ENCODE peak calls at places on chromosomes 6 and 20, in five cellular contexts. Y is neuronal stem cell, R is H9, Q is IMR-90, J is trophoblast cell. G is an unnamed sample.

GRCh38 chr20:59269396-59270025 is 30.9 kb upstream of the EDN3 start:
- DNase-seq in Y (no peak), R (no peak), Q (no peak), J (no peak), G (no peak)

GRCh38 chr20:48214601-48215000 is 429.3 kb upstream of the SULF2 start:
- DNase-seq in Y (no peak), R (no peak), Q (no peak), J (peak; percentile 68), G (no peak)

GRCh38 chr20:23152308-23152892 is 66.3 kb upstream of the CD93 start:
- DNase-seq in Y (no peak), R (peak; percentile 14), Q (peak; percentile 88), J (peak; percentile 44), G (peak; percentile 97)

GRCh38 chr20:58111340-58112016 is 117.0 kb downstream of the ANKRD60 start:
- DNase-seq in Y (no peak), R (peak; percentile 8), Q (no peak), J (peak; percentile 70), G (no peak)

GRCh38 chr6:121770943-121771342 is 335.5 kb downstream of the GJA1 start:
- DNase-seq in Y (no peak), R (no peak), Q (peak; percentile 28), J (no peak), G (no peak)

GRCh38 chr20:58086763-58087566 is 141.5 kb downstream of the ANKRD60 start:
- DNase-seq in Y (peak; percentile 55), R (peak; percentile 67), Q (peak; percentile 27), J (peak; percentile 75), G (no peak)

GRCh38 chr6:140909156-140909555 is 1223.6 kb upstream of the GJE1 start:
- DNase-seq in Y (no peak), R (no peak), Q (peak; percentile 77), J (no peak), G (no peak)

GRCh38 chr6:40755749-40756452 is 168.7 kb upstream of the LRFN2 start:
- DNase-seq in Y (no peak), R (no peak), Q (peak; percentile 44), J (no peak), G (peak; percentile 72)

GRCh38 chr6:20202070-20202658 is 10.1 kb downstream of the MBOAT1 start:
- DNase-seq in Y (no peak), R (no peak), Q (peak; percentile 40), J (peak; percentile 56), G (peak; percentile 61)

GRCh38 chr6:35600659-35601125 is 88.0 kb upstream of the TULP1 start:
- DNase-seq in Y (no peak), R (no peak), Q (no peak), J (no peak), G (peak; percentile 37)

GRCh38 chr20:49887251-49887827 is 28.0 kb downstream of the SPATA2 start:
- DNase-seq in Y (no peak), R (no peak), Q (peak; percentile 38), J (no peak), G (no peak)

GRCh38 chr6:148846778-148847761 is 100.2 kb downstream of the UST start:
- DNase-seq in Y (no peak), R (no peak), Q (peak; percentile 30), J (no peak), G (peak; percentile 28)

GRCh38 chr20:50992336-50992732 is 30.6 kb downstream of the KCNG1 start:
- DNase-seq in Y (no peak), R (peak; percentile 73), Q (no peak), J (peak; percentile 78), G (no peak)

GRCh38 chr20:48823960-48824497 is 3.8 kb downstream of the PREX1 start:
- DNase-seq in Y (no peak), R (no peak), Q (peak; percentile 65), J (peak; percentile 37), G (no peak)

GRCh38 chr20:32037929-32038328 is 14.1 kb upstream of the HCK start:
- DNase-seq in Y (no peak), R (no peak), Q (peak; percentile 59), J (no peak), G (peak; percentile 28)

GRCh38 chr6:125789576-125790402 is 971 bp upstream of the NCOA7 start:
- DNase-seq in Y (peak; percentile 8), R (peak; percentile 59), Q (peak; percentile 44), J (peak; percentile 55), G (peak; percentile 75)

GRCh38 chr6:49676671-49677281 is 36.6 kb downstream of the CRISP2 start:
- DNase-seq in Y (no peak), R (no peak), Q (peak; percentile 51), J (peak; percentile 89), G (peak; percentile 56)

GRCh38 chr6:156747715-156748114 is 29.5 kb upstream of the ARID1B start:
- DNase-seq in Y (no peak), R (no peak), Q (no peak), J (no peak), G (no peak)

GRCh38 chr6:49519660-49520059 is 19.9 kb downstream of the GLYATL3 start:
- DNase-seq in Y (no peak), R (no peak), Q (no peak), J (no peak), G (no peak)

GRCh38 chr6:41451039-41451438 is 95.1 kb upstream of the FOXP4 start:
- DNase-seq in Y (no peak), R (no peak), Q (no peak), J (no peak), G (no peak)

GRCh38 chr6:42522021-42522420 is 41.8 kb upstream of the UBR2 start:
- DNase-seq in Y (no peak), R (no peak), Q (peak; percentile 17), J (no peak), G (no peak)

GRCh38 chr6:79446006-79446405 is 91.2 kb downstream of the LCA5 start:
- DNase-seq in Y (no peak), R (no peak), Q (no peak), J (no peak), G (no peak)

GRCh38 chr6:32816746-32817204 is at the start of gene HLA-DOB:
- DNase-seq in Y (no peak), R (no peak), Q (peak; percentile 10), J (peak; percentile 94), G (peak; percentile 43)

GRCh38 chr6:77172578-77172977 is 290.7 kb downstream of the HTR1B start:
- DNase-seq in Y (no peak), R (peak; percentile 27), Q (no peak), J (no peak), G (no peak)

GRCh38 chr6:50816115-50816675 is 2.5 kb upstream of the TFAP2B start:
- DNase-seq in Y (peak; percentile 86), R (peak; percentile 66), Q (peak; percentile 55), J (peak; percentile 95), G (peak; percentile 57)

GRCh38 chr6:134195985-134196384 is 121.9 kb downstream of the SGK1 start:
- DNase-seq in Y (no peak), R (no peak), Q (no peak), J (no peak), G (no peak)

GRCh38 chr6:106421491-106421890 is 61.0 kb downstream of the CRYBG1 start:
- DNase-seq in Y (no peak), R (no peak), Q (peak; percentile 3), J (peak; percentile 54), G (peak; percentile 22)

GRCh38 chr6:109503327-109504224 is 20.6 kb upstream of the ZBTB24 start:
- DNase-seq in Y (no peak), R (no peak), Q (no peak), J (peak; percentile 37), G (no peak)

GRCh38 chr6:83062225-83062624 is 3.4 kb downstream of the UBE3D start:
- DNase-seq in Y (no peak), R (no peak), Q (peak; percentile 67), J (no peak), G (no peak)

DNA sequence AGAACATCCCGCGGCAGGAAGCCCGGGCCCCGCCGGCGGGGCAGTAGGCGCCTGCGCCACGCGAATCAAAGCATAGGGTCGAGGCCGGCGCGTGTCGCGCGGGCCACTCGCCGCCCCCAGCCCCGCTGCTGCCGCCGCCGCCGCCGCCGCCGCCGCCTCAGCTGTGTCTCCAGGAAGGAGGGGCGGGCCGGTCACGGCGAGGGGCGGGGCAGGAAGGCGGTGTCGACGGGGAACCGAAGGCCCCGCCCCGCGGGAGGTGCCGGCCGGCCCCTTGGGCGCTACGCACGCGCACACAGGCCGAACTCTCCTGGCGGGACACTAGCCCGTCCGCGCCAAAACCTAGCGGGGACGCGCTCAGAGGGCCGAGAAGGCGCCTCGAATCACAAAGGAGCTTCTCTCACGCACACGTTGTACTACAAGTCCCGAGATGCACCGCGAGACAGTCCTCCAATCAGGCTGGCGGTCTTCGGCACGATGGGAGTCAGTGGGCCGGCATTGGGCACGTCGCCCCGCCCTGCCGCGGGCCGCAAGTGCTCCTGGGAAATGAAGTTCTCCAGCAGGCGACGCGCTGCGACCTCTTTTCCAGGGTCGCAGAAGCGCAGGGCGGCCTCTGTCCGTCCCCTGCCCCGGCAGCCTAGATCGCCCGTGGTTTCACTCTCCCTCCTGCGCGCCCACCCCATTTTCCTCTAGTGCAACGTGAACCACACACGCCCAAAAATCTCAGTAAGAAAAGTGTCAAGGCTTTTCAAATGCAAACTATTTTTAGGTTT is at the start of gene RALGAPA2:
- DNase-seq in Y (peak; percentile 98), R (peak; percentile 98), Q (peak; percentile 98), J (peak; percentile 99), G (peak; percentile 99)
- H3K14ac ChIP-seq in Y (no peak within 1 kb of the TSS), R (peak within 1 kb of the TSS; percentile 92), Q (peak within 1 kb of the TSS; percentile 76), J (peak within 1 kb of the TSS; percentile 83), G (peak within 1 kb of the TSS; percentile 83)

GRCh38 chr6:169723991-169724553 is at the start of gene PHF10:
- DNase-seq in Y (peak; percentile 56), R (no peak), Q (no peak), J (peak; percentile 54), G (peak; percentile 37)
- H3K14ac ChIP-seq in Y (peak within 1 kb of the TSS; percentile 100), R (peak within 1 kb of the TSS; percentile 100), Q (no peak within 1 kb of the TSS), J (peak within 1 kb of the TSS; percentile 100), G (no peak within 1 kb of the TSS)

DNA sequence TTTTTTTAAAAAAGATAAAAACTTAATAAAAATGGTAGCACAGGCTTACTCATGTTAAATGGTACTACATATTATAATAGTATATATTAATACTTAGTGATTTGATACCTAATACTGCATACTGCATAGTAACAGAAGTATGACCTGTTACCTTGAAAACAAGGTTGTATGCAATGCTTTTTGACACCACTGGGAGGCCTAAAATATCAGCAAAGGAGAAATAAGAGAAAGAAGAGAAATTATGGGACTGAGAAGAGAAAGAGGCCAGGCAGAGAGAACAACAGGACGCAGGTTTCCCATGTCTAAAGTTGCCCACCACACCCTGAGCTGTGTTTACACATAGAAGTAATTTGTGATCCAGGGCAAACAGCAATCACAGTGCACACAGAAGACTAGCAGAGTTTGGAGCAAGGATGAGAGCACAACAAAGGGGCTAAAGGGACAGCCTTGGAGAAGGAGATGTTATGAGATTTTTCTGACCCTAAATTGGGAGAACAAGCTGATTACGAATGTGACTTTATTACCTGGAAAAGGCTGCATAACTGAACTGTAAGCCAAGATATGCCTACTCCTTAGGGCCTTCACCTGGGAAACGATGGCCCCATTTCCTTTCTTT is 73.2 kb downstream of the ROS1 start:
- DNase-seq in Y (no peak), R (no peak), Q (peak; percentile 16), J (peak; percentile 40), G (peak; percentile 28)
- H3K14ac ChIP-seq in Y (no peak overlapping the region), R (no peak overlapping the region), Q (no peak overlapping the region), J (no peak overlapping the region), G (no peak overlapping the region)

GRCh38 chr20:20680991-20681508 is 31.4 kb downstream of the RALGAPA2 start:
- DNase-seq in Y (no peak), R (no peak), Q (no peak), J (no peak), G (no peak)

GRCh38 chr20:20685635-20686034 is 26.8 kb downstream of the RALGAPA2 start:
- DNase-seq in Y (no peak), R (no peak), Q (no peak), J (no peak), G (no peak)

GRCh38 chr20:20683481-20683880 is 29.0 kb downstream of the RALGAPA2 start:
- DNase-seq in Y (no peak), R (no peak), Q (no peak), J (peak; percentile 14), G (no peak)

GRCh38 chr20:20683020-20683419 is 29.4 kb downstream of the RALGAPA2 start:
- DNase-seq in Y (no peak), R (no peak), Q (no peak), J (no peak), G (no peak)

GRCh38 chr20:20683922-20684321 is 28.5 kb downstream of the RALGAPA2 start:
- DNase-seq in Y (no peak), R (no peak), Q (no peak), J (no peak), G (no peak)
- H3K14ac ChIP-seq in Y (no peak overlapping the region), R (no peak overlapping the region), Q (no peak overlapping the region), J (no peak overlapping the region), G (no peak overlapping the region)

G was measured in mesenchymal stem cell.